ENCODE peak calls at places on chromosome 2, in seven cellular contexts. V, E, M, Y, U, P and D are unnamed samples.

GRCh38 chr2:173109253-173110188 is 33.9 kb downstream of the MAP3K20 start:
- DNase-seq in V (no peak), E (no peak), M (no peak), Y (peak), U (no peak), P (no peak), D (no peak)

GRCh38 chr2:132757002-132757598 is 87.1 kb upstream of the LYPD1 start:
- DNase-seq in V (no peak), E (no peak), M (no peak), Y (no peak), U (no peak), P (no peak), D (no peak)

GRCh38 chr2:42809131-42809875 is 16.9 kb upstream of the HAAO start:
- DNase-seq in V (peak), E (peak), M (no peak), Y (peak), U (no peak), P (peak), D (peak)

GRCh38 chr2:99857867-99858444 is 284.4 kb downstream of the AFF3 start:
- DNase-seq in V (no peak), E (peak), M (no peak), Y (no peak), U (no peak), P (no peak), D (no peak)

GRCh38 chr2:235396071-235396846 is 97.6 kb upstream of the AGAP1 start:
- DNase-seq in V (no peak), E (no peak), M (no peak), Y (no peak), U (no peak), P (no peak), D (no peak)

GRCh38 chr2:119350311-119350998 is 16.2 kb downstream of the C2orf76 start:
- DNase-seq in V (no peak), E (no peak), M (no peak), Y (no peak), U (no peak), P (peak), D (peak)

GRCh38 chr2:155815851-155816250 is 516.7 kb downstream of the NR4A2 start:
- DNase-seq in V (no peak), E (no peak), M (peak), Y (no peak), U (peak), P (peak), D (peak)

GRCh38 chr2:239881561-239882320 is 143.4 kb downstream of the NDUFA10 start:
- DNase-seq in V (peak), E (peak), M (no peak), Y (no peak), U (peak), P (peak), D (no peak)

GRCh38 chr2:117411983-117412382 is 402.5 kb upstream of the DDX18 start:
- DNase-seq in V (no peak), E (no peak), M (no peak), Y (no peak), U (no peak), P (no peak), D (no peak)

GRCh38 chr2:58030789-58031188 is 15.8 kb upstream of the VRK2 start:
- DNase-seq in V (no peak), E (no peak), M (no peak), Y (peak), U (peak), P (no peak), D (no peak)

GRCh38 chr2:118913805-118914645 is 28.0 kb upstream of the MARCO start:
- DNase-seq in V (no peak), E (no peak), M (no peak), Y (peak), U (no peak), P (no peak), D (no peak)

GRCh38 chr2:65319674-65320041 is 92.0 kb downstream of the ACTR2 start:
- DNase-seq in V (no peak), E (no peak), M (no peak), Y (no peak), U (no peak), P (no peak), D (no peak)

GRCh38 chr2:47225061-47225783 is 70.1 kb upstream of the STPG4 start:
- DNase-seq in V (peak), E (peak), M (no peak), Y (peak), U (peak), P (peak), D (no peak)

GRCh38 chr2:129180124-129180716 is 799.2 kb upstream of the RAB6C start:
- DNase-seq in V (no peak), E (no peak), M (no peak), Y (no peak), U (no peak), P (peak), D (no peak)

GRCh38 chr2:134460583-134460998 is 206.7 kb downstream of the MGAT5 start:
- DNase-seq in V (peak), E (no peak), M (peak), Y (peak), U (peak), P (peak), D (peak)

GRCh38 chr2:39437522-39438296 is 624 bp upstream of the MAP4K3 start:
- DNase-seq in V (peak), E (peak), M (peak), Y (peak), U (no peak), P (no peak), D (peak)

GRCh38 chr2:202084265-202084664 is 11.2 kb downstream of the KIAA2012 start:
- DNase-seq in V (no peak), E (no peak), M (no peak), Y (no peak), U (no peak), P (no peak), D (peak)

GRCh38 chr2:197240018-197240712 is 70.4 kb downstream of the ANKRD44 start:
- DNase-seq in V (no peak), E (no peak), M (no peak), Y (no peak), U (no peak), P (no peak), D (no peak)

GRCh38 chr2:119520696-119521436 is 3.4 kb downstream of the SCTR start:
- DNase-seq in V (no peak), E (no peak), M (no peak), Y (no peak), U (no peak), P (no peak), D (no peak)

GRCh38 chr2:45342-46130 is 769 bp downstream of the FAM110C start:
- DNase-seq in V (peak), E (peak), M (no peak), Y (no peak), U (no peak), P (peak), D (peak)

GRCh38 chr2:667332-668000 is 9.7 kb downstream of the TMEM18 start:
- DNase-seq in V (peak), E (no peak), M (no peak), Y (peak), U (peak), P (peak), D (peak)

GRCh38 chr2:222296911-222297599 is 1.7 kb downstream of the PAX3 start:
- DNase-seq in V (no peak), E (no peak), M (no peak), Y (no peak), U (no peak), P (no peak), D (peak)

GRCh38 chr2:38371235-38371634 is 5.8 kb downstream of the ATL2 start:
- DNase-seq in V (no peak), E (no peak), M (no peak), Y (no peak), U (no peak), P (no peak), D (no peak)

GRCh38 chr2:168030862-168031624 is 216.4 kb downstream of the STK39 start:
- DNase-seq in V (no peak), E (no peak), M (no peak), Y (peak), U (peak), P (no peak), D (no peak)

GRCh38 chr2:22691666-22692065 is 693.3 kb upstream of the KLHL29 start:
- DNase-seq in V (no peak), E (no peak), M (no peak), Y (no peak), U (no peak), P (no peak), D (no peak)

GRCh38 chr2:96637385-96638143 is 548 bp downstream of the KANSL3 start:
- DNase-seq in V (peak), E (peak), M (peak), Y (peak), U (peak), P (peak), D (peak)

GRCh38 chr2:109256111-109256510 is 127.1 kb downstream of the SH3RF3 start:
- DNase-seq in V (no peak), E (no peak), M (no peak), Y (no peak), U (no peak), P (no peak), D (no peak)

GRCh38 chr2:26103752-26104151 is 69.1 kb upstream of the GAREM2 start:
- DNase-seq in V (no peak), E (no peak), M (no peak), Y (no peak), U (no peak), P (no peak), D (no peak)

GRCh38 chr2:163554864-163555263 is 180.9 kb downstream of the FIGN start:
- DNase-seq in V (no peak), E (no peak), M (no peak), Y (peak), U (peak), P (no peak), D (no peak)
- H3K4me3 ChIP-seq in V (no peak), E (no peak), M (no peak), Y (no peak), U (no peak), P (no peak), D (no peak)

GRCh38 chr2:152718047-152718908 is at the start of gene ARL6IP6:
- DNase-seq in V (peak), E (peak), M (peak), Y (peak), U (peak), P (peak), D (peak)

GRCh38 chr2:152723918-152724317 is 5.5 kb downstream of the ARL6IP6 start:
- DNase-seq in V (no peak), E (no peak), M (no peak), Y (no peak), U (no peak), P (no peak), D (no peak)

GRCh38 chr2:152718909-152719645 is 657 bp downstream of the ARL6IP6 start:
- DNase-seq in V (peak), E (no peak), M (no peak), Y (peak), U (peak), P (peak), D (peak)

GRCh38 chr2:152717242-152718046 is at the start of gene PRPF40A:
- DNase-seq in V (peak), E (peak), M (peak), Y (peak), U (peak), P (peak), D (peak)

GRCh38 chr2:152720794-152721193 is 2.4 kb downstream of the ARL6IP6 start:
- DNase-seq in V (no peak), E (no peak), M (no peak), Y (no peak), U (no peak), P (no peak), D (no peak)
- H3K4me3 ChIP-seq in V (no peak), E (no peak), M (no peak), Y (no peak), U (no peak), P (no peak), D (no peak)

GRCh38 chr2:188833331-188833730 is 140.8 kb upstream of the COL3A1 start:
- DNase-seq in V (no peak), E (no peak), M (no peak), Y (no peak), U (no peak), P (no peak), D (no peak)
- H3K4me3 ChIP-seq in V (no peak), E (no peak), M (no peak), Y (no peak), U (no peak), P (no peak), D (no peak)

GRCh38 chr2:180358458-180358857 is 351.4 kb upstream of the CWC22 start:
- DNase-seq in V (no peak), E (no peak), M (no peak), Y (no peak), U (no peak), P (no peak), D (no peak)
- H3K4me3 ChIP-seq in V (no peak), E (no peak), M (no peak), Y (no peak), U (no peak), P (no peak), D (no peak)

DNA sequence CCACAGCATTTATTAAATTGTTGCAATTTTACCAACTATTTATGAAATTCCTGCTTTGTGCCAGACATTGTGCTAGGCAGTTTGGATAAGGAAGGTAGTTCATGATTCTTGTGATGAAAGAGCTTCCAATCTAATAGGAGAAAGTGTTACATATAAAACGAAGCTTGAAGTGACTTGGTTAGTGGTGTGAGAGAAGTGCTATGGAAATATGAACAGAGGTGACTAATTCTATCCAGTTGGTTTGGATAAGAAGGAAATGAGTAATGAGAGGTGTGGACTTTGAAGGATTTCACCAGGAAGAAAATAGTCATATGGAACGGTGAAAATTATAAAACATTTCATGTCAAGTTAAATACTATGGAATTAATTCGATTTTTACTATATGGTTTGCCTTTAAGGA is 48.6 kb downstream of the EML6 start:
- DNase-seq in V (no peak), E (no peak), M (no peak), Y (peak), U (no peak), P (no peak), D (no peak)
- H3K4me3 ChIP-seq in V (no peak), E (no peak), M (no peak), Y (no peak), U (no peak), P (no peak), D (no peak)

GRCh38 chr2:190627881-190628412 is 20.9 kb upstream of the NAB1 start:
- DNase-seq in V (no peak), E (peak), M (no peak), Y (peak), U (no peak), P (no peak), D (peak)
- H3K4me3 ChIP-seq in V (peak), E (peak), M (peak), Y (peak), U (peak), P (no peak), D (peak)

GRCh38 chr2:208025814-208026184 is 472 bp upstream of the PLEKHM3 start:
- DNase-seq in V (no peak), E (no peak), M (no peak), Y (no peak), U (no peak), P (no peak), D (peak)
- H3K4me3 ChIP-seq in V (peak), E (peak), M (peak), Y (peak), U (peak), P (no peak), D (peak)